ENCODE peak calls at places on chromosome 15, in nine cellular contexts. H, D, Q, V, L, N, U, G and W are unnamed samples.

GRCh38 chr15:32029409-32029861 is 880 bp upstream of the CHRNA7 start:
- DNase-seq in H (peak; percentile 14), D (no peak), Q (peak; percentile 56), V (no peak), L (no peak), N (no peak), U (peak; percentile 12), G (peak; percentile 64), W (no peak)

GRCh38 chr15:72196409-72197044 is 1.1 kb downstream of the GRAMD2A start:
- DNase-seq in H (no peak), D (no peak), Q (no peak), V (no peak), L (no peak), N (no peak), U (no peak), G (no peak), W (no peak)

GRCh38 chr15:51128701-51129100 is 34.0 kb upstream of the TNFAIP8L3 start:
- DNase-seq in H (no peak), D (no peak), Q (no peak), V (no peak), L (no peak), N (no peak), U (no peak), G (no peak), W (no peak)

GRCh38 chr15:66842710-66843441 is 140.8 kb downstream of the SMAD6 start:
- DNase-seq in H (peak; percentile 6), D (peak; percentile 68), Q (peak; percentile 24), V (peak; percentile 57), L (peak; percentile 84), N (peak; percentile 92), U (peak; percentile 29), G (peak; percentile 49), W (no peak)

GRCh38 chr15:48627260-48627969 is 18.1 kb downstream of the FBN1 start:
- DNase-seq in H (no peak), D (no peak), Q (no peak), V (peak; percentile 79), L (no peak), N (no peak), U (no peak), G (no peak), W (no peak)

GRCh38 chr15:52787123-52787503 is 3.0 kb downstream of the ONECUT1 start:
- DNase-seq in H (no peak), D (no peak), Q (peak; percentile 64), V (no peak), L (no peak), N (no peak), U (no peak), G (no peak), W (no peak)

GRCh38 chr15:81531141-81531592 is 157.2 kb upstream of the TMC3 start:
- DNase-seq in H (no peak), D (no peak), Q (peak; percentile 16), V (no peak), L (no peak), N (peak; percentile 20), U (no peak), G (no peak), W (peak; percentile 22)

GRCh38 chr15:56496635-56497034 is 31.7 kb upstream of the MNS1 start:
- DNase-seq in H (no peak), D (no peak), Q (no peak), V (peak; percentile 71), L (no peak), N (no peak), U (peak; percentile 63), G (no peak), W (peak; percentile 42)

GRCh38 chr15:29805043-29805707 is 17.1 kb downstream of the TJP1 start:
- DNase-seq in H (peak; percentile 56), D (no peak), Q (no peak), V (peak; percentile 91), L (no peak), N (peak; percentile 22), U (no peak), G (no peak), W (no peak)

GRCh38 chr15:43930079-43930478 is 103.3 kb downstream of the WDR76 start:
- DNase-seq in H (no peak), D (no peak), Q (peak; percentile 41), V (peak; percentile 39), L (no peak), N (no peak), U (peak; percentile 21), G (no peak), W (peak; percentile 38)

GRCh38 chr15:91524534-91524933 is 329.0 kb upstream of the SLCO3A1 start:
- DNase-seq in H (no peak), D (no peak), Q (no peak), V (no peak), L (no peak), N (no peak), U (no peak), G (no peak), W (no peak)

GRCh38 chr15:62360286-62360685 is 195.2 kb upstream of the C2CD4B start:
- DNase-seq in H (no peak), D (no peak), Q (no peak), V (no peak), L (no peak), N (peak; percentile 28), U (no peak), G (no peak), W (no peak)

GRCh38 chr15:37204698-37205097 is 104.3 kb upstream of the MEIS2 start:
- DNase-seq in H (no peak), D (no peak), Q (no peak), V (no peak), L (no peak), N (no peak), U (no peak), G (no peak), W (no peak)

GRCh38 chr15:60871152-60871551 is 357.9 kb downstream of the RORA start:
- DNase-seq in H (no peak), D (no peak), Q (no peak), V (peak; percentile 6), L (no peak), N (no peak), U (no peak), G (no peak), W (no peak)

GRCh38 chr15:33059184-33059583 is 135.3 kb downstream of the FMN1 start:
- DNase-seq in H (no peak), D (no peak), Q (no peak), V (no peak), L (no peak), N (no peak), U (no peak), G (no peak), W (no peak)

GRCh38 chr15:51135276-51135675 is 40.6 kb upstream of the TNFAIP8L3 start:
- DNase-seq in H (no peak), D (no peak), Q (no peak), V (peak; percentile 50), L (no peak), N (no peak), U (no peak), G (no peak), W (no peak)

GRCh38 chr15:23860290-23860751 is 173.2 kb upstream of the NDN start:
- DNase-seq in H (no peak), D (no peak), Q (peak; percentile 90), V (no peak), L (no peak), N (no peak), U (no peak), G (no peak), W (no peak)

GRCh38 chr15:90481023-90481422 is 48.7 kb upstream of the CRTC3 start:
- DNase-seq in H (no peak), D (no peak), Q (no peak), V (no peak), L (no peak), N (no peak), U (no peak), G (no peak), W (no peak)

GRCh38 chr15:74651251-74651741 is 35.7 kb downstream of the CLK3 start:
- DNase-seq in H (no peak), D (no peak), Q (no peak), V (no peak), L (no peak), N (no peak), U (no peak), G (no peak), W (no peak)

GRCh38 chr15:64536244-64536836 is 76.0 kb downstream of the ZNF609 start:
- DNase-seq in H (no peak), D (no peak), Q (no peak), V (peak; percentile 85), L (no peak), N (no peak), U (peak; percentile 8), G (no peak), W (no peak)

GRCh38 chr15:83435202-83435601 is 11.9 kb upstream of the SH3GL3 start:
- DNase-seq in H (no peak), D (no peak), Q (no peak), V (no peak), L (no peak), N (no peak), U (no peak), G (no peak), W (no peak)

GRCh38 chr15:65096481-65097385 is 18.3 kb downstream of the UBAP1L start:
- DNase-seq in H (no peak), D (no peak), Q (no peak), V (no peak), L (peak; percentile 30), N (no peak), U (no peak), G (no peak), W (no peak)

GRCh38 chr15:77659350-77660321 is 26.9 kb upstream of the LINGO1 start:
- DNase-seq in H (no peak), D (no peak), Q (peak; percentile 77), V (peak; percentile 69), L (peak; percentile 70), N (peak; percentile 50), U (peak; percentile 76), G (peak; percentile 52), W (peak; percentile 50)